ENCODE peak calls at places on chromosomes 1 and 21, in four cellular contexts. One of them, this sample, is unnamed.

GRCh38 chr1:98967122-98967521 is 37.5 kb downstream of the PLPPR5 start:
- DNase-seq in GM12878: no peak
- DNase-seq in stimulated activated CD4-positive, alpha-beta T cell treated with anti-CD3 and anti-CD28 coated beads, Interleukin-2, amount 100 ng/mL, for 4 hours: no peak
- DNase-seq in bronchial epithelial cell: no peak
- DNase-seq in this sample: no peak

GRCh38 chr1:109714661-109715372 is 2.8 kb downstream of the GSTM5 start:
- DNase-seq in GM12878: no peak
- DNase-seq in stimulated activated CD4-positive, alpha-beta T cell treated with anti-CD3 and anti-CD28 coated beads, Interleukin-2, amount 100 ng/mL, for 4 hours: no peak
- DNase-seq in bronchial epithelial cell: no peak
- DNase-seq in this sample: no peak

GRCh38 chr1:80731241-80731894 is 1069.4 kb upstream of the ADGRL2 start:
- DNase-seq in GM12878: no peak
- DNase-seq in stimulated activated CD4-positive, alpha-beta T cell treated with anti-CD3 and anti-CD28 coated beads, Interleukin-2, amount 100 ng/mL, for 4 hours: no peak
- DNase-seq in bronchial epithelial cell: peak
- DNase-seq in this sample: no peak

GRCh38 chr1:182586380-182586779 is 2.7 kb downstream of the RNASEL start:
- DNase-seq in GM12878: no peak
- DNase-seq in stimulated activated CD4-positive, alpha-beta T cell treated with anti-CD3 and anti-CD28 coated beads, Interleukin-2, amount 100 ng/mL, for 4 hours: no peak
- DNase-seq in bronchial epithelial cell: no peak
- DNase-seq in this sample: no peak

GRCh38 chr21:34811368-34811767 is 142.6 kb downstream of the CLIC6 start:
- DNase-seq in GM12878: no peak
- DNase-seq in stimulated activated CD4-positive, alpha-beta T cell treated with anti-CD3 and anti-CD28 coated beads, Interleukin-2, amount 100 ng/mL, for 4 hours: no peak
- DNase-seq in bronchial epithelial cell: no peak
- DNase-seq in this sample: no peak

GRCh38 chr1:22171951-22172715 is 29.2 kb upstream of the WNT4 start:
- DNase-seq in GM12878: no peak
- DNase-seq in stimulated activated CD4-positive, alpha-beta T cell treated with anti-CD3 and anti-CD28 coated beads, Interleukin-2, amount 100 ng/mL, for 4 hours: no peak
- DNase-seq in bronchial epithelial cell: peak
- DNase-seq in this sample: no peak

GRCh38 chr1:8239306-8240023 is 78.4 kb upstream of the SLC45A1 start:
- DNase-seq in GM12878: no peak
- DNase-seq in stimulated activated CD4-positive, alpha-beta T cell treated with anti-CD3 and anti-CD28 coated beads, Interleukin-2, amount 100 ng/mL, for 4 hours: no peak
- DNase-seq in bronchial epithelial cell: no peak
- DNase-seq in this sample: peak

GRCh38 chr1:115669002-115669673 is 27.4 kb downstream of the VANGL1 start:
- DNase-seq in GM12878: no peak
- DNase-seq in stimulated activated CD4-positive, alpha-beta T cell treated with anti-CD3 and anti-CD28 coated beads, Interleukin-2, amount 100 ng/mL, for 4 hours: no peak
- DNase-seq in bronchial epithelial cell: peak
- DNase-seq in this sample: no peak

GRCh38 chr1:23643668-23644554 is 47.7 kb upstream of the RPL11 start:
- DNase-seq in GM12878: no peak
- DNase-seq in stimulated activated CD4-positive, alpha-beta T cell treated with anti-CD3 and anti-CD28 coated beads, Interleukin-2, amount 100 ng/mL, for 4 hours: no peak
- DNase-seq in bronchial epithelial cell: no peak
- DNase-seq in this sample: no peak

GRCh38 chr1:111582644-111583618 is 36.7 kb upstream of the RAP1A start:
- DNase-seq in GM12878: no peak
- DNase-seq in stimulated activated CD4-positive, alpha-beta T cell treated with anti-CD3 and anti-CD28 coated beads, Interleukin-2, amount 100 ng/mL, for 4 hours: no peak
- DNase-seq in bronchial epithelial cell: no peak
- DNase-seq in this sample: peak

GRCh38 chr1:232038704-232039103 is 412.1 kb downstream of the DISC1 start:
- DNase-seq in GM12878: no peak
- DNase-seq in stimulated activated CD4-positive, alpha-beta T cell treated with anti-CD3 and anti-CD28 coated beads, Interleukin-2, amount 100 ng/mL, for 4 hours: no peak
- DNase-seq in bronchial epithelial cell: no peak
- DNase-seq in this sample: peak

GRCh38 chr1:25917996-25918395 is 11.8 kb upstream of the STMN1 start:
- DNase-seq in GM12878: no peak
- DNase-seq in stimulated activated CD4-positive, alpha-beta T cell treated with anti-CD3 and anti-CD28 coated beads, Interleukin-2, amount 100 ng/mL, for 4 hours: peak
- DNase-seq in bronchial epithelial cell: no peak
- DNase-seq in this sample: peak

GRCh38 chr1:193408782-193409293 is 222.4 kb upstream of the B3GALT2 start:
- DNase-seq in GM12878: no peak
- DNase-seq in stimulated activated CD4-positive, alpha-beta T cell treated with anti-CD3 and anti-CD28 coated beads, Interleukin-2, amount 100 ng/mL, for 4 hours: no peak
- DNase-seq in bronchial epithelial cell: peak
- DNase-seq in this sample: peak

GRCh38 chr1:204102719-204103118 is 29.8 kb downstream of the SOX13 start:
- DNase-seq in GM12878: no peak
- DNase-seq in stimulated activated CD4-positive, alpha-beta T cell treated with anti-CD3 and anti-CD28 coated beads, Interleukin-2, amount 100 ng/mL, for 4 hours: no peak
- DNase-seq in bronchial epithelial cell: peak
- DNase-seq in this sample: no peak

GRCh38 chr21:44892536-44893277 is 19.2 kb upstream of the PTTG1IP start:
- DNase-seq in GM12878: no peak
- DNase-seq in stimulated activated CD4-positive, alpha-beta T cell treated with anti-CD3 and anti-CD28 coated beads, Interleukin-2, amount 100 ng/mL, for 4 hours: peak
- DNase-seq in bronchial epithelial cell: no peak
- DNase-seq in this sample: peak

GRCh38 chr1:79667848-79668696 is 661.5 kb upstream of the ADGRL4 start:
- DNase-seq in GM12878: peak
- DNase-seq in stimulated activated CD4-positive, alpha-beta T cell treated with anti-CD3 and anti-CD28 coated beads, Interleukin-2, amount 100 ng/mL, for 4 hours: no peak
- DNase-seq in bronchial epithelial cell: no peak
- DNase-seq in this sample: no peak

GRCh38 chr1:89660086-89660946 is 27.4 kb downstream of the LRRC8C start:
- DNase-seq in GM12878: no peak
- DNase-seq in stimulated activated CD4-positive, alpha-beta T cell treated with anti-CD3 and anti-CD28 coated beads, Interleukin-2, amount 100 ng/mL, for 4 hours: no peak
- DNase-seq in bronchial epithelial cell: no peak
- DNase-seq in this sample: no peak

GRCh38 chr1:87712261-87712674 is 383.6 kb downstream of the LMO4 start:
- DNase-seq in GM12878: no peak
- DNase-seq in stimulated activated CD4-positive, alpha-beta T cell treated with anti-CD3 and anti-CD28 coated beads, Interleukin-2, amount 100 ng/mL, for 4 hours: no peak
- DNase-seq in bronchial epithelial cell: peak
- DNase-seq in this sample: no peak

GRCh38 chr1:79079770-79080169 is 73.2 kb upstream of the ADGRL4 start:
- DNase-seq in GM12878: no peak
- DNase-seq in stimulated activated CD4-positive, alpha-beta T cell treated with anti-CD3 and anti-CD28 coated beads, Interleukin-2, amount 100 ng/mL, for 4 hours: no peak
- DNase-seq in bronchial epithelial cell: peak
- DNase-seq in this sample: no peak

GRCh38 chr1:212225416-212225815 is 59.8 kb upstream of the PPP2R5A start:
- DNase-seq in GM12878: no peak
- DNase-seq in stimulated activated CD4-positive, alpha-beta T cell treated with anti-CD3 and anti-CD28 coated beads, Interleukin-2, amount 100 ng/mL, for 4 hours: no peak
- DNase-seq in bronchial epithelial cell: no peak
- DNase-seq in this sample: no peak